ENCODE peak calls at places on chromosomes 11 and 22, in seven cellular contexts. One of them, this sample, is unnamed.

GRCh38 chr11:124474079-124474478 is 28.6 kb upstream of the OR8B8 start:
- DNase-seq in nephron progenitor cell: no peak
- DNase-seq in fibroblast of mammary gland: no peak
- DNase-seq in cardiac fibroblast: no peak
- DNase-seq in body of pancreas: no peak
- DNase-seq in breast epithelium: no peak
- DNase-seq in sigmoid colon: no peak
- DNase-seq in this sample: no peak

GRCh38 chr11:112042961-112043304 is 17.7 kb downstream of the DLAT start:
- DNase-seq in body of pancreas: no peak
- DNase-seq in cardiac fibroblast: no peak
- DNase-seq in sigmoid colon: no peak
- DNase-seq in nephron progenitor cell: no peak
- DNase-seq in fibroblast of mammary gland: no peak
- DNase-seq in breast epithelium: no peak
- DNase-seq in this sample: no peak

GRCh38 chr11:20207781-20208621 is 47.7 kb upstream of the DBX1 start:
- DNase-seq in sigmoid colon: no peak
- DNase-seq in cardiac fibroblast: peak
- DNase-seq in breast epithelium: no peak
- DNase-seq in nephron progenitor cell: peak
- DNase-seq in fibroblast of mammary gland: no peak
- DNase-seq in body of pancreas: no peak
- DNase-seq in this sample: no peak

GRCh38 chr11:61785837-61786402 is 6.5 kb downstream of the TMEM258 start:
- DNase-seq in cardiac fibroblast: no peak
- DNase-seq in nephron progenitor cell: peak
- DNase-seq in sigmoid colon: peak
- DNase-seq in fibroblast of mammary gland: no peak
- DNase-seq in body of pancreas: no peak
- DNase-seq in breast epithelium: no peak
- DNase-seq in this sample: no peak

GRCh38 chr22:46442217-46442853 is 95.1 kb downstream of the CELSR1 start:
- DNase-seq in sigmoid colon: no peak
- DNase-seq in nephron progenitor cell: no peak
- DNase-seq in fibroblast of mammary gland: no peak
- DNase-seq in cardiac fibroblast: no peak
- DNase-seq in body of pancreas: no peak
- DNase-seq in breast epithelium: no peak
- DNase-seq in this sample: no peak

GRCh38 chr11:14334193-14334592 is 24.8 kb downstream of the RRAS2 start:
- DNase-seq in breast epithelium: no peak
- DNase-seq in body of pancreas: no peak
- DNase-seq in fibroblast of mammary gland: no peak
- DNase-seq in cardiac fibroblast: no peak
- DNase-seq in sigmoid colon: no peak
- DNase-seq in nephron progenitor cell: no peak
- DNase-seq in this sample: no peak

GRCh38 chr11:58625826-58626460 is 3.5 kb downstream of the CNTF start:
- DNase-seq in fibroblast of mammary gland: peak
- DNase-seq in breast epithelium: no peak
- DNase-seq in sigmoid colon: no peak
- DNase-seq in nephron progenitor cell: no peak
- DNase-seq in body of pancreas: no peak
- DNase-seq in cardiac fibroblast: peak
- DNase-seq in this sample: peak

GRCh38 chr22:46077669-46078099 is 72.6 kb upstream of the PPARA start:
- DNase-seq in nephron progenitor cell: no peak
- DNase-seq in body of pancreas: no peak
- DNase-seq in fibroblast of mammary gland: no peak
- DNase-seq in sigmoid colon: peak
- DNase-seq in cardiac fibroblast: no peak
- DNase-seq in breast epithelium: peak
- DNase-seq in this sample: peak

GRCh38 chr22:25420925-25421904 is 143.3 kb upstream of the GRK3 start:
- DNase-seq in body of pancreas: no peak
- DNase-seq in cardiac fibroblast: peak
- DNase-seq in fibroblast of mammary gland: no peak
- DNase-seq in breast epithelium: no peak
- DNase-seq in nephron progenitor cell: peak
- DNase-seq in sigmoid colon: no peak
- DNase-seq in this sample: no peak

GRCh38 chr11:35077709-35078695 is 61.0 kb upstream of the CD44 start:
- DNase-seq in fibroblast of mammary gland: peak
- DNase-seq in cardiac fibroblast: no peak
- DNase-seq in sigmoid colon: no peak
- DNase-seq in body of pancreas: no peak
- DNase-seq in nephron progenitor cell: no peak
- DNase-seq in breast epithelium: no peak
- DNase-seq in this sample: peak

GRCh38 chr11:8283510-8284272 is 20.0 kb upstream of the LMO1 start:
- DNase-seq in fibroblast of mammary gland: no peak
- DNase-seq in cardiac fibroblast: no peak
- DNase-seq in breast epithelium: no peak
- DNase-seq in body of pancreas: peak
- DNase-seq in nephron progenitor cell: peak
- DNase-seq in sigmoid colon: peak
- DNase-seq in this sample: no peak

GRCh38 chr22:50569041-50569459 is 6.3 kb upstream of the SYCE3 start:
- DNase-seq in nephron progenitor cell: no peak
- DNase-seq in sigmoid colon: peak
- DNase-seq in breast epithelium: no peak
- DNase-seq in body of pancreas: peak
- DNase-seq in fibroblast of mammary gland: no peak
- DNase-seq in cardiac fibroblast: no peak
- DNase-seq in this sample: no peak

GRCh38 chr11:72391638-72392423 is 42.5 kb downstream of the CLPB start:
- DNase-seq in sigmoid colon: no peak
- DNase-seq in cardiac fibroblast: no peak
- DNase-seq in nephron progenitor cell: peak
- DNase-seq in fibroblast of mammary gland: no peak
- DNase-seq in breast epithelium: no peak
- DNase-seq in body of pancreas: no peak
- DNase-seq in this sample: no peak

GRCh38 chr22:21837184-21837979 is 30.1 kb downstream of the MAPK1 start:
- DNase-seq in breast epithelium: no peak
- DNase-seq in sigmoid colon: no peak
- DNase-seq in fibroblast of mammary gland: peak
- DNase-seq in body of pancreas: peak
- DNase-seq in cardiac fibroblast: peak
- DNase-seq in nephron progenitor cell: no peak
- DNase-seq in this sample: peak

GRCh38 chr11:95262994-95263764 is 32.2 kb upstream of the SESN3 start:
- DNase-seq in cardiac fibroblast: no peak
- DNase-seq in breast epithelium: no peak
- DNase-seq in fibroblast of mammary gland: no peak
- DNase-seq in sigmoid colon: no peak
- DNase-seq in nephron progenitor cell: no peak
- DNase-seq in body of pancreas: no peak
- DNase-seq in this sample: no peak

GRCh38 chr22:27990879-27991278 is 71.8 kb upstream of the PITPNB start:
- DNase-seq in breast epithelium: no peak
- DNase-seq in fibroblast of mammary gland: peak
- DNase-seq in body of pancreas: peak
- DNase-seq in nephron progenitor cell: peak
- DNase-seq in sigmoid colon: peak
- DNase-seq in cardiac fibroblast: peak
- DNase-seq in this sample: peak

GRCh38 chr22:16954060-16954403 is 54.0 kb downstream of the GAB4 start:
- DNase-seq in sigmoid colon: no peak
- DNase-seq in cardiac fibroblast: no peak
- DNase-seq in nephron progenitor cell: no peak
- DNase-seq in fibroblast of mammary gland: no peak
- DNase-seq in breast epithelium: no peak
- DNase-seq in body of pancreas: no peak
- DNase-seq in this sample: no peak

GRCh38 chr11:66701432-66702240 is 23.9 kb upstream of the RBM4B start:
- DNase-seq in body of pancreas: peak
- DNase-seq in breast epithelium: no peak
- DNase-seq in sigmoid colon: no peak
- DNase-seq in cardiac fibroblast: no peak
- DNase-seq in fibroblast of mammary gland: no peak
- DNase-seq in nephron progenitor cell: no peak
- DNase-seq in this sample: no peak

GRCh38 chr22:22974795-22975580 is 87.4 kb downstream of the IGLL5 start:
- DNase-seq in nephron progenitor cell: no peak
- DNase-seq in cardiac fibroblast: no peak
- DNase-seq in fibroblast of mammary gland: no peak
- DNase-seq in breast epithelium: no peak
- DNase-seq in body of pancreas: no peak
- DNase-seq in sigmoid colon: no peak
- DNase-seq in this sample: no peak

GRCh38 chr11:108697872-108698473 is 33.1 kb downstream of the DDX10 start:
- DNase-seq in sigmoid colon: no peak
- DNase-seq in body of pancreas: peak
- DNase-seq in cardiac fibroblast: peak
- DNase-seq in fibroblast of mammary gland: peak
- DNase-seq in nephron progenitor cell: peak
- DNase-seq in breast epithelium: no peak
- DNase-seq in this sample: peak

GRCh38 chr22:38298312-38299000 is 18.8 kb downstream of the CSNK1E start:
- DNase-seq in nephron progenitor cell: peak
- DNase-seq in sigmoid colon: no peak
- DNase-seq in breast epithelium: no peak
- DNase-seq in fibroblast of mammary gland: peak
- DNase-seq in cardiac fibroblast: peak
- DNase-seq in body of pancreas: no peak
- DNase-seq in this sample: peak

DNA sequence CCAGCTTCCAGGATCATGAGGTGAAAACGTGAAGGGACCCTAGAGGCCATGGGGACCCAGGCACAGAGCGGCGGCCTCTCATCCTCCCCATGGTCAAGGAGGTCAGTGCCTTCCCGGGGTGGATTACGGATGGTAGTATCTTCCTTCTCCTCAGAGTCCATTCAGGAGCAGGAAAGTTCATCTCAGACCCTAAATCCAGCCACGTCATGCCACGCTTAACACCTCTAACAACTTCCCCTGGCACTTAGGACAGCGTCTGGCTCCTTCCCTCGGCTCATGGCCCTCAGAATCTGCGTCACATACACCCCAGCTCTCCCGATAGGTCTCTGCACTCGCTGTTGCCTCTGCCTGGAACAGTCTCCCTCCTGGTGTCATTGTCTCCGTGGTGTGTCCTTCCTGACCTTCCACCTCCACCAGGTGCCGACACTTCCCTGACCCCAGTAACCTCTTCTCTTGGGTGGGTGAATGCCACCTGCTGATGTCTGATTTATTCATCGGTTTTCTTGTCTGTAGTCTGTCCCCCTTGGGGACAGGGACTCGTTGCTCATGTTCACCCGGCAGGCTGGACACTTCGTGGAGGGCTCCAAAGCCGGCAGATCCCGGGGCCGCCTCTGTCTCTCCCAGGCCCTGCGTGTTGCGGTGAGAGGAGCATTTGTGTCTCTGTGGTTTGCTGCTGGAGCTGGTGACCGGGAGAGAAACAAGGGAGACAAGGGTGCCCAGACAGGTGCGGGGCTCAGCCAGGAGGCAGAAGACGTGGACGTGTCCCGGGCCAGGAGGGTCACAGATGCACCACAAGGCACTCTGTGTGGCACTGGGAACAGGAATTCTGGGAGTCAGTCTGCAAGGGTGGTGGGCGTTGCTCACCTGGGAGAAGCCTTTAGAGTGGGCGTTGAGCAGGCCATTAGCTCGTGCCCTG is 1.4 kb downstream of the MYEOV start:
- DNase-seq in body of pancreas: no peak
- DNase-seq in sigmoid colon: no peak
- DNase-seq in breast epithelium: no peak
- DNase-seq in cardiac fibroblast: no peak
- DNase-seq in nephron progenitor cell: no peak
- DNase-seq in fibroblast of mammary gland: no peak
- DNase-seq in this sample: no peak
- TF ChIP-seq CTCF in body of pancreas: no peak
- TF ChIP-seq CTCF in sigmoid colon: no peak
- TF ChIP-seq CTCF in breast epithelium: no peak
- TF ChIP-seq CTCF in cardiac fibroblast: no peak
- TF ChIP-seq CTCF in nephron progenitor cell: no peak
- TF ChIP-seq CTCF in fibroblast of mammary gland: no peak
- TF ChIP-seq CTCF in this sample: no peak

GRCh38 chr11:73989156-73989555 is 6.5 kb upstream of the UCP2 start:
- DNase-seq in breast epithelium: no peak
- DNase-seq in nephron progenitor cell: no peak
- DNase-seq in sigmoid colon: peak
- DNase-seq in body of pancreas: no peak
- DNase-seq in fibroblast of mammary gland: no peak
- DNase-seq in cardiac fibroblast: peak
- DNase-seq in this sample: no peak
- TF ChIP-seq CTCF in breast epithelium: no peak
- TF ChIP-seq CTCF in nephron progenitor cell: no peak
- TF ChIP-seq CTCF in sigmoid colon: no peak
- TF ChIP-seq CTCF in body of pancreas: no peak
- TF ChIP-seq CTCF in fibroblast of mammary gland: no peak
- TF ChIP-seq CTCF in cardiac fibroblast: no peak
- TF ChIP-seq CTCF in this sample: peak

DNA sequence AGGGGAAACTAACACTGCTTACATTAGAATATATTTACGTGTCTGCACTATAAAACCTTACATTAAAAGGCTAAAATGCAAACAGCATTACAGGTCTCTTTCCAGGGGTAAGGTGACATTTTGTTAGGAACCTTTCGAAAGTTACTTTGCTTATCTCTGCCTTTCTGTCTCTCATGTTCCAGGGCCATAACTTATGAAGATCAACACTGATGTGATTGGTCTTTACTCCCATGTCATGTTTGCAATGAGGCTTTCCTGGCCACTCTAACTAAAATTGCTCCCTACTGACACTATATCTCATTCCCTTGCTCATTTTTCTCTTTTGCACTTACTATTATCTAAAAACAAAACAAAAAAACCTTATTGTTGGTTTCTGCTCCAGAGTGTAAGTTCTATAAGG is 119.0 kb downstream of the JRKL start:
- DNase-seq in sigmoid colon: no peak
- DNase-seq in body of pancreas: no peak
- DNase-seq in nephron progenitor cell: no peak
- DNase-seq in cardiac fibroblast: no peak
- DNase-seq in breast epithelium: no peak
- DNase-seq in fibroblast of mammary gland: no peak
- DNase-seq in this sample: no peak
- TF ChIP-seq CTCF in sigmoid colon: no peak
- TF ChIP-seq CTCF in body of pancreas: no peak
- TF ChIP-seq CTCF in nephron progenitor cell: no peak
- TF ChIP-seq CTCF in cardiac fibroblast: no peak
- TF ChIP-seq CTCF in breast epithelium: no peak
- TF ChIP-seq CTCF in fibroblast of mammary gland: no peak
- TF ChIP-seq CTCF in this sample: no peak

DNA sequence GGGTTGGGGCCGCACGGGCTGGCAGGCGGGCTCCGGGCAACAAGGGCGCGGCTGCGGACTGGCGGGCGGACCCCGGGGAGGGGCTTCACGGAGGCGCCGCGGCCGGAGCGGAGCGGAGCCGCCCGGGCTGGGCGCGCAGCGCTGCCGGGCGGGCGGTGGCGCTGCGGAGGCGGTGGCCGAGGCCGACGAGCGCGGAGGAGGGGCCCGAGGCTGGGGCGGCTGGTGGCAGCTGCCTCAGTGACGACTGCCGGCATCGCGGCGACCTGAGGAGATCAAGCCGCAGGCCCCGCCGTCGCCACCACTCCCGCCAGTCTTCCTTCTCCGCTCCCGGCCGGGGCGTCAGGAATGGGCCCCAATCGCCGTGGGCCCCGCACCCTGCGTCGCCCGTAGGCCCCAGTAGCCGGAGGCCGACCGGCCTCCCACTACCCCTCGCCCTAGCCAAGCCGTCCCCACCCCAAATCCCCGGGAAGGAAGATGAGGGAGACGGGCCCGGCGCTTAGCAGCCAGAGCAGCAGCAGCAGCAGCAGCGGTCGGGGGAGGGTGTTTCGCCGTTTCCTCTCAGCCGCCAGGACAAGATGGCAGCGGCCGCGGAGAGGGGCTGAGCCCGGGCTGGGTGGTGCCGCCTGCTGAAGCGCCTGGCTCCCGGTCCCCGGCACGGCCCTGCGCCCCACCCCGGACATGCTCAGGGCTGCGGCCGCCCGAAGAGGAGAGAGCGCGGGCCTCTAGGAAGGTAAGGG is at the start of gene HIPK3:
- DNase-seq in cardiac fibroblast: peak
- DNase-seq in body of pancreas: peak
- DNase-seq in breast epithelium: peak
- DNase-seq in sigmoid colon: peak
- DNase-seq in fibroblast of mammary gland: peak
- DNase-seq in nephron progenitor cell: peak
- DNase-seq in this sample: peak
- TF ChIP-seq CTCF in cardiac fibroblast: no peak
- TF ChIP-seq CTCF in body of pancreas: peak
- TF ChIP-seq CTCF in breast epithelium: no peak
- TF ChIP-seq CTCF in sigmoid colon: no peak
- TF ChIP-seq CTCF in fibroblast of mammary gland: no peak
- TF ChIP-seq CTCF in nephron progenitor cell: no peak
- TF ChIP-seq CTCF in this sample: no peak

This sample was measured in fibroblast of villous mesenchyme.